ENCODE peak calls at places on chromosome 5, in seven cellular contexts. P, I, Y, C, U, Q and J are unnamed samples.

GRCh38 chr5:121189569-121190305 is 661.9 kb upstream of the FTMT start:
- DNase-seq in Q (no peak), U (peak), P (no peak), Y (no peak), C (no peak), I (peak), J (peak)

GRCh38 chr5:144391044-144391443 is 220.4 kb downstream of the KCTD16 start:
- DNase-seq in U (no peak), Y (no peak), P (no peak), Q (no peak), C (no peak), I (no peak), J (no peak)

GRCh38 chr5:148248894-148249293 is 10.6 kb downstream of the MARCOL start:
- DNase-seq in C (no peak), I (no peak), U (no peak), P (no peak), Q (no peak), Y (no peak), J (no peak)

GRCh38 chr5:1199649-1200494 is 1.5 kb upstream of the SLC6A19 start:
- DNase-seq in U (no peak), Y (no peak), C (peak), Q (no peak), P (no peak), I (no peak), J (no peak)

GRCh38 chr5:157603333-157604190 is 28.0 kb upstream of the ADAM19 start:
- DNase-seq in Y (no peak), I (peak), Q (peak), C (no peak), U (peak), P (no peak), J (peak)

GRCh38 chr5:137995077-137995746 is 37.7 kb downstream of the FAM13B start:
- DNase-seq in U (peak), Q (no peak), I (peak), P (no peak), C (no peak), Y (no peak), J (peak)

GRCh38 chr5:179967489-179967888 is 59.8 kb upstream of the TBC1D9B start:
- DNase-seq in Q (no peak), I (no peak), P (no peak), Y (no peak), U (no peak), C (no peak), J (no peak)

GRCh38 chr5:170211575-170212334 is 21.0 kb upstream of the C5orf58 start:
- DNase-seq in P (no peak), U (no peak), C (no peak), I (no peak), Q (no peak), Y (no peak), J (no peak)

GRCh38 chr5:55983986-55984385 is 10.8 kb downstream of the IL6ST start:
- DNase-seq in Q (no peak), P (no peak), Y (no peak), U (no peak), C (no peak), I (no peak), J (no peak)

GRCh38 chr5:34658023-34658422 is 1.9 kb downstream of the RAI14 start:
- DNase-seq in P (no peak), Y (no peak), Q (no peak), I (peak), U (peak), C (no peak), J (peak)

GRCh38 chr5:98770911-98771322 is 2.5 kb upstream of the RGMB start:
- DNase-seq in C (no peak), Q (peak), Y (no peak), I (no peak), U (no peak), P (no peak), J (no peak)

GRCh38 chr5:147407094-147407681 is 102.7 kb downstream of the DPYSL3 start:
- DNase-seq in C (no peak), U (peak), I (peak), Q (no peak), Y (no peak), P (no peak), J (peak)

GRCh38 chr5:116576043-116576713 is 1.6 kb upstream of the SEMA6A start:
- DNase-seq in Y (no peak), U (peak), Q (peak), P (peak), C (peak), I (peak), J (no peak)

GRCh38 chr5:4572297-4572696 is 567.8 kb upstream of the ADAMTS16 start:
- DNase-seq in U (no peak), Q (no peak), Y (no peak), C (no peak), I (peak), P (no peak), J (no peak)

GRCh38 chr5:169749295-169749694 is 112.2 kb downstream of the DOCK2 start:
- DNase-seq in C (no peak), P (no peak), I (no peak), U (no peak), Y (no peak), Q (no peak), J (no peak)

GRCh38 chr5:142239394-142240159 is 85.2 kb downstream of the SPRY4 start:
- DNase-seq in I (no peak), U (no peak), P (no peak), Q (no peak), Y (no peak), C (no peak), J (no peak)

GRCh38 chr5:157476699-157477408 is 16.8 kb downstream of the NIPAL4 start:
- DNase-seq in Y (no peak), P (no peak), C (no peak), I (peak), U (peak), Q (peak), J (peak)

GRCh38 chr5:10635257-10635860 is 71.5 kb downstream of the ANKRD33B start:
- DNase-seq in P (no peak), I (peak), C (no peak), U (peak), Y (no peak), Q (peak), J (peak)

GRCh38 chr5:143395638-143396352 is 7.7 kb downstream of the NR3C1 start:
- DNase-seq in Q (peak), Y (no peak), C (no peak), U (peak), I (peak), P (no peak), J (no peak)

GRCh38 chr5:6775595-6775994 is 62.4 kb downstream of the TENT4A start:
- DNase-seq in I (no peak), U (no peak), P (no peak), Y (no peak), Q (no peak), C (no peak), J (no peak)

GRCh38 chr5:137498736-137499505 is at the start of gene SPOCK1:
- DNase-seq in Y (no peak), I (peak), Q (peak), P (peak), C (peak), U (peak), J (no peak)

GRCh38 chr5:25436452-25436851 is 791.7 kb upstream of the CDH10 start:
- DNase-seq in Q (no peak), Y (no peak), I (no peak), C (no peak), U (no peak), P (no peak), J (no peak)

GRCh38 chr5:40291338-40291737 is 388.4 kb upstream of the PTGER4 start:
- DNase-seq in I (peak), Q (no peak), U (peak), C (no peak), Y (no peak), P (no peak), J (peak)

GRCh38 chr5:80933061-80933460 is 27.1 kb upstream of the RASGRF2 start:
- DNase-seq in P (no peak), U (no peak), Y (no peak), Q (no peak), I (peak), C (no peak), J (no peak)

GRCh38 chr5:9545301-9545958 is 445 bp downstream of the SEMA5A start:
- DNase-seq in Y (no peak), U (no peak), I (peak), Q (no peak), P (peak), C (peak), J (no peak)

GRCh38 chr5:33824516-33825195 is 67.1 kb downstream of the ADAMTS12 start:
- DNase-seq in Q (no peak), P (no peak), U (peak), I (peak), C (no peak), Y (no peak), J (peak)

GRCh38 chr5:154477382-154478223 is 424 bp downstream of the HAND1 start:
- DNase-seq in Q (no peak), U (peak), I (peak), Y (no peak), P (no peak), C (peak), J (no peak)

GRCh38 chr5:61450880-61451279 is 118.8 kb downstream of the ZSWIM6 start:
- DNase-seq in Q (no peak), U (peak), I (peak), C (no peak), P (no peak), Y (no peak), J (peak)

GRCh38 chr5:158406884-158407790 is 548.2 kb upstream of the CLINT1 start:
- DNase-seq in I (peak), P (no peak), C (no peak), U (peak), Q (no peak), Y (no peak), J (peak)

GRCh38 chr5:10503321-10503720 is 60.5 kb upstream of the ANKRD33B start:
- DNase-seq in Y (no peak), C (peak), I (no peak), U (no peak), Q (no peak), P (no peak), J (no peak)

GRCh38 chr5:5135957-5136676 is 4.0 kb upstream of the ADAMTS16 start:
- DNase-seq in C (no peak), Q (no peak), I (peak), U (peak), Y (no peak), P (no peak), J (no peak)

GRCh38 chr5:122312670-122312988 is 592 bp downstream of the SNCAIP start:
- DNase-seq in Q (no peak), U (peak), C (no peak), I (peak), P (peak), Y (no peak), J (no peak)

GRCh38 chr5:158716668-158717067 is 383.0 kb downstream of the EBF1 start:
- DNase-seq in U (no peak), I (no peak), C (no peak), Y (no peak), P (no peak), Q (peak), J (no peak)

GRCh38 chr5:31620071-31620470 is 18.9 kb upstream of the PDZD2 start:
- DNase-seq in I (no peak), P (no peak), C (no peak), Q (no peak), U (no peak), Y (no peak), J (no peak)

GRCh38 chr5:13611604-13612003 is 332.9 kb downstream of the DNAH5 start:
- DNase-seq in U (no peak), Q (no peak), I (no peak), C (no peak), Y (no peak), P (no peak), J (no peak)

GRCh38 chr5:1511651-1512540 is 11.9 kb downstream of the LPCAT1 start:
- DNase-seq in Y (no peak), U (peak), I (peak), C (peak), Q (peak), P (peak), J (peak)

GRCh38 chr5:154277499-154277898 is 87.0 kb downstream of the GALNT10 start:
- DNase-seq in U (no peak), I (no peak), Y (no peak), C (no peak), P (no peak), Q (no peak), J (no peak)

GRCh38 chr5:149849990-149850910 is 94.3 kb downstream of the PDE6A start:
- DNase-seq in U (no peak), Q (no peak), P (no peak), Y (no peak), I (no peak), C (no peak), J (no peak)

GRCh38 chr5:108148715-108149139 is 233.2 kb downstream of the FBXL17 start:
- DNase-seq in Y (no peak), I (peak), P (no peak), U (peak), C (no peak), Q (peak), J (peak)
- H3K4me3 ChIP-seq in Y (no peak), I (no peak), P (no peak), U (no peak), C (no peak), Q (no peak), J (no peak)

GRCh38 chr5:173243808-173244305 is 8.9 kb upstream of the NKX2-5 start:
- DNase-seq in I (no peak), Q (no peak), C (peak), Y (no peak), P (peak), U (no peak), J (no peak)

GRCh38 chr5:173246135-173246495 is 11.1 kb upstream of the NKX2-5 start:
- DNase-seq in U (no peak), Y (no peak), Q (no peak), I (no peak), P (no peak), C (no peak), J (no peak)

GRCh38 chr5:173247050-173247449 is 12.0 kb upstream of the NKX2-5 start:
- DNase-seq in U (no peak), Q (no peak), P (no peak), C (no peak), Y (no peak), I (no peak), J (no peak)

GRCh38 chr5:173247504-173247903 is 12.5 kb upstream of the NKX2-5 start:
- DNase-seq in I (no peak), P (no peak), Y (no peak), U (no peak), Q (no peak), C (no peak), J (no peak)

GRCh38 chr5:173245319-173246134 is 10.5 kb upstream of the NKX2-5 start:
- DNase-seq in U (no peak), C (peak), Y (no peak), Q (no peak), P (peak), I (no peak), J (no peak)
- H3K4me3 ChIP-seq in U (no peak), C (peak), Y (no peak), Q (no peak), P (peak), I (no peak), J (no peak)

GRCh38 chr5:38605610-38606009 is 49.2 kb upstream of the LIFR start:
- DNase-seq in Y (no peak), C (no peak), Q (no peak), U (no peak), P (no peak), I (no peak), J (no peak)
- H3K4me3 ChIP-seq in Y (no peak), C (no peak), Q (no peak), U (no peak), P (no peak), I (no peak), J (no peak)

GRCh38 chr5:112929336-112930081 is 7.5 kb upstream of the REEP5 start:
- DNase-seq in Q (peak), Y (no peak), I (no peak), C (no peak), U (no peak), P (no peak), J (no peak)
- H3K4me3 ChIP-seq in Q (peak), Y (no peak), I (no peak), C (no peak), U (no peak), P (no peak), J (no peak)

GRCh38 chr5:111075520-111075919 is 4.0 kb downstream of the TSLP start:
- DNase-seq in C (no peak), Y (no peak), P (no peak), I (peak), U (peak), Q (no peak), J (peak)

GRCh38 chr5:111076076-111076475 is 4.6 kb downstream of the TSLP start:
- DNase-seq in U (peak), I (no peak), C (no peak), P (no peak), Y (no peak), Q (no peak), J (no peak)

GRCh38 chr5:111072949-111073682 is 1.6 kb downstream of the TSLP start:
- DNase-seq in I (peak), P (peak), C (peak), U (peak), Y (peak), Q (peak), J (no peak)

GRCh38 chr5:111071413-111071812 is at the start of gene TSLP:
- DNase-seq in C (no peak), Q (no peak), U (no peak), Y (no peak), I (no peak), P (no peak), J (no peak)

GRCh38 chr5:111074244-111074643 is 2.7 kb downstream of the TSLP start:
- DNase-seq in U (no peak), P (no peak), Q (no peak), C (no peak), Y (no peak), I (no peak), J (no peak)
- H3K4me3 ChIP-seq in U (peak), P (peak), Q (no peak), C (peak), Y (peak), I (no peak), J (peak)

GRCh38 chr5:59158637-59159391 is 575.9 kb downstream of the RAB3C start:
- DNase-seq in C (no peak), Y (no peak), I (no peak), Q (no peak), U (no peak), P (no peak), J (no peak)

GRCh38 chr5:59158165-59158564 is 575.3 kb downstream of the RAB3C start:
- DNase-seq in C (no peak), U (peak), P (peak), I (peak), Q (no peak), Y (no peak), J (no peak)

GRCh38 chr5:59164041-59164830 is 581.4 kb downstream of the RAB3C start:
- DNase-seq in Q (no peak), I (peak), C (no peak), U (peak), Y (no peak), P (no peak), J (no peak)

GRCh38 chr5:59157001-59157527 is 574.2 kb downstream of the RAB3C start:
- DNase-seq in U (peak), C (no peak), P (no peak), I (no peak), Y (no peak), Q (no peak), J (peak)

DNA sequence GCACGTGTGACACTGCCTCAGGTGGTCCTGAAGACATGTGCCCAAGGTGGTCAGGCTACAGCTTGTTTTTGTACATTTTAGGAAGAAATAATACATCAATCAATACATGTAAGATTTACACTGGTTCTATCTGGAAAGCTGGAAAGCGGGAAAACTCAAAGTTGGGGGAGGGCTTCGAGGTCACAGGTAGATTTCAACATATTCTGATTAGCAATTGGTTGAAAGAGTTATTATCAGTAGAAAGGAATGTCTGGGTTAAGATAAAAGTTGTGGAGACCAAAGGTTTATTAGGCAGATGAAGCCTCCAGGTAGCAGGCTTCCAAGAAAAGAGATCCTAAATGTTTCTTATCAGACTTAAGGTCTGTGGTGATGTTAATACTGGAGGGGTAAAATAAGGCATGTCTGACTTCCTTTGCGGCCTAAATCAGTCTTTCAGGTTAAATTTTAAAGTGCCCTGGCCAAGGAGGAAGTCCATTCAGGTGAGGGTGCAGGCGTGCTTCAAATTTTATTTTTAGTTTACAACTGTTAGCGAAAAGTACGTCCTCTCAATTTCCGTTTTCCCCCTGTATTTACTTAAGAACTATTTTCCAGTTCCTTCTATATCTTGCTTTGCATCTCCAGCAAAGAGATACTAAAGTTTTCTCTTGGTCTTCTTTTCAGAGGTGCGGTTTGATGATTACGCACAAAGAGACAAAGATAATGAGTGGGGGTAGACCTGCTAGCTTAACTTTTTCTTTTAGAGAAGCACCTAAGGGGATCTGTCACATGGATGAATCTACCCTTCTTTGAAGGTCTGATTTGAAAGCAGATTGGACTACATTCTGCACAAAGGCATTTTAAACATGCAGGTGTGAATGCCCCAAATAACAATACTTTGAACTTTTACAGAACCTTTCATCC is 578.6 kb downstream of the RAB3C start:
- DNase-seq in C (no peak), P (no peak), I (no peak), Y (no peak), U (no peak), Q (peak), J (no peak)
- H3K4me3 ChIP-seq in C (no peak), P (no peak), I (no peak), Y (no peak), U (no peak), Q (no peak), J (no peak)